ENCODE peak calls at places on chromosome 17, in seven cellular contexts. E is PC-3, G is A549, O is fibroblast of lung, R is IMR-90, L is cardiac muscle cell, P is endothelial cell of umbilical vein. W is an unnamed sample.

GRCh38 chr17:73765824-73766563 is 121.7 kb upstream of the SDK2 start:
- DNase-seq in E (no peak), G (no peak), O (no peak), R (no peak), L (no peak), P (no peak), W (no peak)

GRCh38 chr17:17886747-17887146 is 50.0 kb upstream of the SREBF1 start:
- DNase-seq in E (no peak), G (no peak), O (no peak), R (no peak), L (no peak), P (no peak), W (no peak)

GRCh38 chr17:66469890-66470289 is 167.5 kb downstream of the PRKCA start:
- DNase-seq in E (no peak), G (no peak), O (no peak), R (no peak), L (no peak), P (no peak), W (no peak)

GRCh38 chr17:82804442-82805191 is 35.2 kb downstream of the ZNF750 start:
- DNase-seq in E (no peak), G (no peak), O (peak), R (peak), L (peak), P (peak), W (no peak)

GRCh38 chr17:30211371-30211770 is 24.1 kb downstream of the SLC6A4 start:
- DNase-seq in E (no peak), G (no peak), O (no peak), R (no peak), L (no peak), P (no peak), W (no peak)

GRCh38 chr17:52470553-52470952 is 312.0 kb upstream of the CA10 start:
- DNase-seq in E (no peak), G (no peak), O (no peak), R (no peak), L (no peak), P (no peak), W (no peak)

GRCh38 chr17:705011-705410 is 9.6 kb downstream of the VPS53 start:
- DNase-seq in E (no peak), G (no peak), O (no peak), R (no peak), L (no peak), P (no peak), W (no peak)

GRCh38 chr17:32445976-32446375 is 1.7 kb downstream of the PSMD11 start:
- DNase-seq in E (peak), G (peak), O (peak), R (peak), L (peak), P (no peak), W (peak)

GRCh38 chr17:73261952-73262675 is 434 bp upstream of the CPSF4L start:
- DNase-seq in E (no peak), G (no peak), O (no peak), R (no peak), L (no peak), P (no peak), W (no peak)

GRCh38 chr17:9367186-9367585 is 208.4 kb downstream of the STX8 start:
- DNase-seq in E (no peak), G (no peak), O (no peak), R (no peak), L (no peak), P (no peak), W (no peak)

GRCh38 chr17:83196088-83196765 is 116.8 kb downstream of the METRNL start:
- DNase-seq in E (no peak), G (no peak), O (peak), R (peak), L (peak), P (no peak), W (no peak)

GRCh38 chr17:17381438-17382059 is 78.4 kb downstream of the NT5M start:
- DNase-seq in E (no peak), G (no peak), O (no peak), R (no peak), L (no peak), P (no peak), W (no peak)

GRCh38 chr17:4796550-4796915 is 569 bp downstream of the PSMB6 start:
- DNase-seq in E (peak), G (peak), O (peak), R (peak), L (peak), P (peak), W (peak)

GRCh38 chr17:60941028-60941427 is 263.4 kb downstream of the BCAS3 start:
- DNase-seq in E (no peak), G (no peak), O (peak), R (peak), L (peak), P (peak), W (peak)

GRCh38 chr17:19398301-19399181 is 11.6 kb upstream of the MFAP4 start:
- DNase-seq in E (peak), G (peak), O (peak), R (no peak), L (peak), P (peak), W (no peak)

GRCh38 chr17:8726477-8726876 is 18.2 kb downstream of the CCDC42 start:
- DNase-seq in E (no peak), G (no peak), O (no peak), R (no peak), L (no peak), P (no peak), W (no peak)

GRCh38 chr17:41681776-41682175 is 6.9 kb upstream of the EIF1 start:
- DNase-seq in E (no peak), G (no peak), O (no peak), R (no peak), L (no peak), P (no peak), W (no peak)

GRCh38 chr17:55676274-55676673 is 46.4 kb downstream of the TMEM100 start:
- DNase-seq in E (no peak), G (no peak), O (no peak), R (no peak), L (no peak), P (no peak), W (no peak)

GRCh38 chr17:49723423-49723822 is 15.7 kb upstream of the SLC35B1 start:
- DNase-seq in E (no peak), G (no peak), O (peak), R (no peak), L (peak), P (no peak), W (no peak)

GRCh38 chr17:36879027-36879426 is 58.2 kb upstream of the LHX1 start:
- DNase-seq in E (no peak), G (no peak), O (no peak), R (no peak), L (no peak), P (no peak), W (no peak)

GRCh38 chr17:48149174-48150106 is 41.9 kb downstream of the SNX11 start:
- DNase-seq in E (no peak), G (peak), O (peak), R (no peak), L (peak), P (no peak), W (no peak)

GRCh38 chr17:77963441-77963840 is 4.9 kb downstream of the TNRC6C start:
- DNase-seq in E (no peak), G (no peak), O (peak), R (peak), L (peak), P (peak), W (peak)

GRCh38 chr17:63445571-63446217 is 412 bp downstream of the CYB561 start:
- DNase-seq in E (peak), G (peak), O (no peak), R (no peak), L (peak), P (peak), W (no peak)

GRCh38 chr17:7283471-7284216 is 2.1 kb downstream of the SLC2A4 start:
- DNase-seq in E (no peak), G (no peak), O (no peak), R (no peak), L (no peak), P (no peak), W (no peak)

GRCh38 chr17:81402530-81402941 is 7.3 kb downstream of the BAHCC1 start:
- DNase-seq in E (no peak), G (no peak), O (no peak), R (no peak), L (no peak), P (no peak), W (no peak)

GRCh38 chr17:41547378-41547841 is 19.3 kb upstream of the KRT19 start:
- DNase-seq in E (peak), G (no peak), O (no peak), R (no peak), L (peak), P (no peak), W (no peak)

GRCh38 chr17:73068322-73069153 is 23.9 kb downstream of the SLC39A11 start:
- DNase-seq in E (peak), G (peak), O (peak), R (peak), L (peak), P (peak), W (peak)

GRCh38 chr17:27968206-27968732 is 74.2 kb upstream of the NLK start:
- DNase-seq in E (no peak), G (no peak), O (no peak), R (no peak), L (no peak), P (no peak), W (no peak)
- H3K27ac ChIP-seq in E (no peak), G (no peak), O (no peak), R (no peak), L (peak), P (no peak), W (no peak)

DNA sequence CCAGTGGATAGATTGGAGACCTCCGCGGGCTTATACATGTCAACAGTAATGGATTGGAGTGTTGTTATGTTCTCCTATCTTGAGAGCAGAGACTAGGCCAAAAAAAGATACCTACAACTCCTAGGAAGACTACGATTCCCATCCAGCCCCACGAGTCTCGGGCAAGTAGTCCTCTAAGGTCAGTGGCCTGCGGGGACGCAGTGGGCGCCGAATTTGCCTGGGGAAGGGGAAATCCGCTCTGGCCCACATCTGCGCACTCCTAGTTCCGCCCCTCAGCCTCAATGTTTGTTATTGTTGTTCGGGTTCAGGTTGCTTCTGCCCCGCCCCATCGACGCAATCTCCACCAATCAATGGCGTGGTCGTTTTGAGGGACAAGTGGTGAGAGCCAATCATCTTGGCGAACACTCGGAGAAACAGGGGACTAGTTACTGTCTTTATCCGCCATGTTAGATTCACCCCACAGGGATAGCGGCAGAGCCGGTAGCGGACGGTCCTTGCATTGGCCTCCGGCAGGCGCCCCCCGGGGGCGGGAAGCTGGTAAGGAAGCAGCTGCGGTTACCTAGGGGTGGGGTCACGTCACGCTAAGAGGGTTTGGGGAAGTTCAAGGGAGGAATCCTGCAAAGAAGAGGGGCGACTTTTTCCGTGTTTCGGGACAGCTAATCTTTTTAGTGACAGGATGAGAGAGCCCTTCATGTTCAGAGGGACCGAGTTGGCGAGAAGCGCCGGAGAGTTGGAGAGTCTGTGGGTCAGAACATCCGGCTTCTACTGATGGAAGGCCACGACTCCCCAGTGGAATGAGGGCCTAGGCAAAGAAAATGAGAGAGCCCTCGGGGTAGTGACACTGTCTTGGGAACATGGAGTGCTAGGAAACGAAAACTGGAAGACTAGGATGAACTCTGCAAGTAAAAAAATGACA is at the start of gene NBR1:
- DNase-seq in E (peak), G (peak), O (peak), R (peak), L (peak), P (peak), W (peak)
- TF ChIP-seq CTCF in E (no peak), G (no peak), O (no peak), R (peak), L (peak), P (no peak), W (peak)

DNA sequence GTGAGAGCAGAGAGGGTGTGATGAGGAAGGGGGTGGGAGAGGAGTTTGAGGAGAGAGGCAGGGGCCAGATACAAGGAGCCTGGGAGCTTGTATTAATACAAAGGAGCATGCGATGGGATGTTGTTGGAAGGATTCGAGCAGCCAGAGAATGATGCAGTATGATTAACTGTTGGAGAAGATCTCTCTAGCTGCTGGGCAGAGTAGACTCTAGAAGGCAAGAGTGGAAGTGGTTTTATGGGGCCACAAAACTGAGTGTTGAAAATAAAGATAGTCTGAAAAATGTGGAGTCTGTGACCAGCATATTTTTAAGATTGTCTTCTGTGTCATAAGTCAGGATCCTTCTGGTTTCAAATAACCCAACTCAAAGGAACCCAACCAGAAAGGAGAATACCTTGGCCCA is 98.3 kb downstream of the MSI2 start:
- DNase-seq in E (no peak), G (no peak), O (no peak), R (no peak), L (no peak), P (no peak), W (no peak)
- H3K27ac ChIP-seq in E (no peak), G (no peak), O (no peak), R (no peak), L (no peak), P (no peak), W (no peak)

GRCh38 chr17:3667366-3668278 is 756 bp downstream of the TAX1BP3 start:
- DNase-seq in E (peak), G (peak), O (peak), R (peak), L (peak), P (peak), W (peak)
- TF ChIP-seq CTCF in E (peak), G (peak), O (no peak), R (no peak), L (no peak), P (no peak), W (no peak)

DNA sequence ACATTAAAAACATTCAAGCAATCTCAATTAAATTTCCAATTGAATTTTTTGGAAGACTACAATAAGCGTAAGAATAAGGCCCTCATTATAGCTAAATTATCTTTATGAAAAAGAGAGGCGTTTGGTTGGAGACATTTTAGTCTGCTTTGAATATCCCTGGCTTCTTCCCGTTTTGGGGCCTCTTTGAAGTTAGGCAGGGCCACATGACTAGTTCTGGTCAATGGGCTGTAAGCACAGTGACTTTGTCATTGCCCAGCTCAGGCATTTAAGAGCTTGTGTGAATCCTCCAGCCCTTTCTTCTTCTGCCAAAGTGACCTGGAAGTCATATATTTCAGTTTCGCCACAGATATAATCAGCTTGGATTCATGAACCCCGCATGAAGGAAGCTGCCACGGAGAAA is 21.6 kb upstream of the UBTF start:
- DNase-seq in E (no peak), G (no peak), O (no peak), R (no peak), L (no peak), P (no peak), W (no peak)
- H3K27ac ChIP-seq in E (no peak), G (no peak), O (no peak), R (no peak), L (no peak), P (no peak), W (no peak)